ENCODE peak calls at places on chromosomes 7 and 10, in five cellular contexts. G, F, M, R and E are unnamed samples.

GRCh38 chr7:2478387-2478760 is 2.2 kb upstream of the GRIFIN start:
- DNase-seq in F (no peak), R (no peak), M (peak; percentile 86), G (no peak), E (no peak)

GRCh38 chr7:40099837-40100236 is 34.6 kb downstream of the MPLKIP start:
- DNase-seq in R (no peak), F (no peak), M (no peak), G (no peak), E (no peak)

GRCh38 chr7:150362989-150363769 is 5.4 kb upstream of the REPIN1 start:
- DNase-seq in G (no peak), M (no peak), F (no peak), R (no peak), E (no peak)

GRCh38 chr10:79145517-79146470 is 77.0 kb downstream of the ZMIZ1 start:
- DNase-seq in G (no peak), M (no peak), F (no peak), R (no peak), E (no peak)

GRCh38 chr7:26007510-26007909 is 144.5 kb upstream of the NFE2L3 start:
- DNase-seq in R (no peak), M (no peak), G (no peak), F (no peak), E (no peak)

GRCh38 chr7:109213081-109213480 is 643.4 kb downstream of the DNAJB9 start:
- DNase-seq in R (no peak), G (peak; percentile 50), M (no peak), F (no peak), E (no peak)

GRCh38 chr7:8133188-8133848 is 128.6 kb downstream of the ICA1 start:
- DNase-seq in R (no peak), M (no peak), F (no peak), G (no peak), E (no peak)

GRCh38 chr10:123997486-123998196 is 95.8 kb downstream of the CHST15 start:
- DNase-seq in G (no peak), M (no peak), R (no peak), F (no peak), E (peak; percentile 76)

GRCh38 chr7:428896-429827 is 90.5 kb downstream of the PDGFA start:
- DNase-seq in G (no peak), M (no peak), F (no peak), R (no peak), E (no peak)

GRCh38 chr7:64884085-64884912 is 18.8 kb upstream of the ZNF273 start:
- DNase-seq in R (no peak), M (no peak), F (no peak), G (no peak), E (no peak)

GRCh38 chr7:140404565-140405080 is 765 bp downstream of the RAB19 start:
- DNase-seq in G (no peak), M (no peak), R (no peak), F (no peak), E (no peak)

GRCh38 chr7:149524399-149524798 is 26.8 kb upstream of the ZNF746 start:
- DNase-seq in R (no peak), F (no peak), M (no peak), G (no peak), E (peak; percentile 41)

GRCh38 chr10:30413996-30414576 is 19.9 kb upstream of the MAP3K8 start:
- DNase-seq in G (no peak), F (no peak), M (no peak), R (peak; percentile 40), E (no peak)

GRCh38 chr7:116836080-116836479 is 26.3 kb upstream of the CAPZA2 start:
- DNase-seq in F (no peak), M (no peak), R (no peak), G (no peak), E (no peak)

GRCh38 chr10:3091346-3091787 is 24.0 kb downstream of the PFKP start:
- DNase-seq in F (no peak), G (no peak), M (no peak), R (peak; percentile 91), E (peak; percentile 91)

GRCh38 chr7:150620061-150620460 is 12.1 kb downstream of the GIMAP6 start:
- DNase-seq in F (no peak), G (no peak), R (no peak), M (no peak), E (no peak)

GRCh38 chr10:121593267-121593666 is 5.0 kb downstream of the FGFR2 start:
- DNase-seq in F (no peak), M (no peak), R (no peak), G (no peak), E (no peak)

GRCh38 chr7:77569514-77570232 is 32.6 kb downstream of the PTPN12 start:
- DNase-seq in M (no peak), G (no peak), R (no peak), F (no peak), E (no peak)

GRCh38 chr7:77566421-77566820 is 29.3 kb downstream of the PTPN12 start:
- DNase-seq in G (no peak), F (no peak), R (no peak), M (no peak), E (no peak)

GRCh38 chr7:77565917-77566316 is 28.8 kb downstream of the PTPN12 start:
- DNase-seq in R (no peak), M (no peak), G (no peak), F (no peak), E (no peak)

GRCh38 chr7:77571791-77572190 is 34.7 kb downstream of the PTPN12 start:
- DNase-seq in R (no peak), M (no peak), G (no peak), F (no peak), E (no peak)

DNA sequence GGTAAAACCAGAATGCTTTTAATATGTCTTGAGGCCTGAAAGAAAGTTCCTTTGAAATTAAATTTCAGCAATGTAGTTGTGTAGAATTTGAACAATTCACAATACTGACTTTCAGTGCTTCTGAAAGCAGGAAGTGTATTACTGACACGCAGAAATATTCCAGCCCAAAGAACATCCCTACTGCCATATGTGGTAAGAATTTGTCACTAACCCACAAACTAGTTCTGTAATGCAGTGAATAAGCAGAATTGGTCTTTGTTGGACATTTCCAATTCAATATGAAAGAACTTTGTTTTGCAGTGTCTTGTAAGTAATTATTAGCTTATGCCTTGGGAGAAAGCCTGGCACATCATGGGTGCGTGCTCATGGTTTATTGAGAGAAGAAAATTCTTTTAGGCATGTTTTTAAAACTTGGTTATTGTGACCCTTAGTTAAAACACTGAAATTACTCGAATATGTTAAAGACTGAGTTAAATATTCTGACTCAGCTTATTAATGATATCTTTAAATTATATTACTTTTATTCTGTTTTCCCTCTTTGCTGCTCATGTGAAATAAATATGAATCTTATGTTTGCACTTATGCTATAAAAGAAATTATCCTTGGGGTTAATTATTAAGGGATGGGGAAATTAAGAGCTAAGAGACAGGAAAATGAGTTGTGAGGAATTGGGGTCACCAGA is 33.4 kb downstream of the PTPN12 start:
- DNase-seq in M (no peak), R (no peak), G (no peak), F (no peak), E (peak; percentile 15)
- TF ChIP-seq CTCF in M (no peak), R (no peak), G (no peak), F (no peak), E (no peak)

GRCh38 chr10:77350134-77350533 is 287.5 kb downstream of the KCNMA1 start:
- DNase-seq in R (no peak), F (no peak), M (no peak), G (no peak), E (no peak)

GRCh38 chr10:77348711-77349110 is 288.9 kb downstream of the KCNMA1 start:
- DNase-seq in G (no peak), M (no peak), R (no peak), F (no peak), E (no peak)

GRCh38 chr10:77349226-77349625 is 288.4 kb downstream of the KCNMA1 start:
- DNase-seq in R (no peak), M (no peak), F (no peak), G (no peak), E (no peak)

GRCh38 chr10:77351386-77351785 is 286.2 kb downstream of the KCNMA1 start:
- DNase-seq in F (no peak), M (no peak), G (no peak), R (no peak), E (no peak)

DNA sequence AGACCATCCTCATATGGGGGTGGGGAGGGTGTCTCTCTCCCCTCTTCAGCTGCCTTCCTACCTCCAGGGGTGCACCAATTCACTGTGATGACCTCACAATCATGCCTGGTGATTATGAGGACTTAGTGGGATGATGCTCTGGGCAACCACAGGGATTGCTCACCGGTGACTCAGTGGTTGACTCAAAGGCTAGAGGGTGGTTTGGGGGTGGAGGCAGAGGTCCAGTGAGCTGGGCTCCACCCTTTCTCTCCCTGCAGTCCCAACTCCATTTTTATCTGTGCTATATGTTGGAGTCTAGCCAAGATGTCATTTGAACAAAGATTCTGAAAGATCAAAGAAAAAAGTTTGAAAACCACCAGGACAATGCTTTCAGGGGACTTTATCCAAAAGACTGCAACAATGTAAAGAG is 286.9 kb downstream of the KCNMA1 start:
- DNase-seq in M (peak; percentile 76), F (no peak), R (peak; percentile 92), G (no peak), E (peak; percentile 97)
- TF ChIP-seq CTCF in M (no peak), F (no peak), R (peak; percentile 9), G (no peak), E (no peak)

GRCh38 chr7:157839672-157840167 is 502.9 kb downstream of the DNAJB6 start:
- DNase-seq in M (peak; percentile 22), R (no peak), G (no peak), F (no peak), E (no peak)

GRCh38 chr7:157841757-157842390 is 505.1 kb downstream of the DNAJB6 start:
- DNase-seq in R (no peak), M (no peak), F (no peak), G (no peak), E (no peak)

GRCh38 chr7:157839226-157839625 is 502.4 kb downstream of the DNAJB6 start:
- DNase-seq in R (no peak), M (no peak), G (no peak), F (no peak), E (no peak)

GRCh38 chr7:157840174-157840912 is 503.5 kb downstream of the DNAJB6 start:
- DNase-seq in F (no peak), G (no peak), M (no peak), R (no peak), E (no peak)

GRCh38 chr7:157840913-157841756 is 504.3 kb downstream of the DNAJB6 start:
- DNase-seq in G (no peak), F (no peak), R (no peak), M (no peak), E (no peak)
- TF ChIP-seq CTCF in G (no peak), F (no peak), R (no peak), M (no peak), E (no peak)

DNA sequence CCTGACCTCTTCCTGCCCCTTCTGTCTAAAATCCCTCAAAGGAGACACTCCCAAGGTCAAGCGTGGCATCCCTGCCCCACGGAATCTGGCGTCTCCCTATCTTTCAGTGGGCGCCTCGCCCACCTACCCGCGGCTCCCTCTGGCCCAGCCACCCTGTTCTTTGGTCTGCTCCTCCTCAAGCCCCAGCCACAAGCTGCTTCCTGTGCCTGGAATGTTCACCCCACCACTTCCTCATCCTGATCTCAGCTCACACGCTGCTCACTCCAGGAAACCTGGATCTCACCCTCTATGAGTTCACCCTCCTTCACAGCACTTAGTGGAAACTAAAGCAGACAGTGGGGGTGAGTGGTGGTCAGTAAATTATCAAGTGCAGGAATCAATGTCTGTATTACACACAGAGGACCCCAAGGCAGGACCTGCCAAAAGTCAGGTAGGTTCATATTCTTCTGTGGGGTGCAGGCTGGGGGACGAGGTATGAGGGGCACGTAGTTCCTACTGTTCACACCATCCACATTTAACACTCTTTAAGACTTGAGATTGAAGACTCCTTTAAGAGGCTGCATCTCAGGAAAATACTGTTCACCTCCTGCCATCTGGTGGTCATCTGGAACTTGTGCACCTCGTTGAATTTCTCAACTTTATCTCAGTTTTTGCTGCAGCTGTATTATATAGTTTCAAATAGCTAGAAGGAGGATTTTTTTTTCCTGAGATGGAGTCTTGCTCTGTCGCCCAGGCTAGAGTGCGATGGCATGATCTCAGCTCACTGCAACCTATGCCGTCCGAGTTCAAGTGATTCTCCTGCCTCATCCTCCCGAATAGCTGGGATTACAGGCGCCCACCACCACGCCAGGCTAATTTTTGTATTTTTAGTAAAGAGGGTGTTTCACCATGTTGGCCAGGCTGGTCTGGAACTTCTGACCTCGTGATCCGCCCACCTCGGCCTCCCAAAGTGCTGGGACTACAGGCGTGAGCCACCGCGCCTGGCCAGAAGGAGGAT is 166.6 kb downstream of the ARHGAP21 start:
- DNase-seq in G (no peak), R (peak; percentile 66), F (no peak), M (no peak), E (peak; percentile 58)
- TF ChIP-seq CTCF in G (peak; percentile 68), R (peak; percentile 64), F (peak; percentile 60), M (peak; percentile 78), E (peak; percentile 69)